ENCODE peak calls at places on chromosome 20, in ten cellular contexts. R is HCT116, X is upper lobe of right lung, U is fibroblast of pulmonary artery, F is neural crest cell, P is fibroblast of lung, N is gastrocnemius medialis, G is choroid plexus epithelial cell, Y is bronchial epithelial cell, T is breast epithelium. J is an unnamed sample.

GRCh38 chr20:667351-668034 is 8.1 kb downstream of the SCRT2 start:
- DNase-seq in R (no peak), X (peak; percentile 83), U (peak; percentile 43), F (peak; percentile 59), P (peak; percentile 45), N (no peak), G (peak; percentile 58), Y (peak; percentile 40), T (no peak), J (peak; percentile 70)

GRCh38 chr20:35489717-35490116 is 34.3 kb downstream of the CEP250 start:
- DNase-seq in R (no peak), X (no peak), U (no peak), F (no peak), P (no peak), N (no peak), G (no peak), Y (no peak), T (no peak), J (no peak)

GRCh38 chr20:3696200-3696599 is 14.4 kb upstream of the ADAM33 start:
- DNase-seq in R (no peak), X (no peak), U (no peak), F (no peak), P (peak; percentile 25), N (no peak), G (no peak), Y (no peak), T (no peak), J (no peak)

GRCh38 chr20:63572071-63572787 is 1.8 kb downstream of the HELZ2 start:
- DNase-seq in R (no peak), X (no peak), U (no peak), F (no peak), P (no peak), N (no peak), G (no peak), Y (no peak), T (no peak), J (no peak)

GRCh38 chr20:53227523-53227922 is 255.4 kb downstream of the TSHZ2 start:
- DNase-seq in R (no peak), X (no peak), U (peak; percentile 7), F (no peak), P (peak; percentile 75), N (no peak), G (no peak), Y (no peak), T (no peak), J (no peak)

GRCh38 chr20:40265872-40266533 is 423.0 kb downstream of the MAFB start:
- DNase-seq in R (no peak), X (no peak), U (peak; percentile 59), F (peak; percentile 18), P (peak; percentile 67), N (no peak), G (peak; percentile 68), Y (peak; percentile 40), T (no peak), J (peak; percentile 49)

GRCh38 chr20:52010541-52010940 is 181.0 kb downstream of the ZFP64 start:
- DNase-seq in R (no peak), X (no peak), U (no peak), F (no peak), P (no peak), N (no peak), G (no peak), Y (no peak), T (no peak), J (no peak)

GRCh38 chr20:63951398-63952209 is 4.6 kb downstream of the UCKL1 start:
- DNase-seq in R (no peak), X (no peak), U (no peak), F (no peak), P (no peak), N (no peak), G (no peak), Y (no peak), T (no peak), J (no peak)

GRCh38 chr20:51388756-51389542 is 153.6 kb downstream of the NFATC2 start:
- DNase-seq in R (no peak), X (no peak), U (peak; percentile 27), F (no peak), P (no peak), N (no peak), G (no peak), Y (peak; percentile 18), T (no peak), J (no peak)

GRCh38 chr20:46406200-46406985 is at the start of gene ELMO2:
- DNase-seq in R (peak; percentile 89), X (peak; percentile 98), U (peak; percentile 97), F (peak; percentile 92), P (peak; percentile 96), N (peak; percentile 97), G (peak; percentile 98), Y (peak; percentile 87), T (peak; percentile 96), J (peak; percentile 99)

GRCh38 chr20:22941550-22941949 is 93.6 kb upstream of the SSTR4 start:
- DNase-seq in R (no peak), X (no peak), U (no peak), F (no peak), P (no peak), N (no peak), G (no peak), Y (no peak), T (no peak), J (no peak)

GRCh38 chr20:50353289-50353961 is 156.8 kb upstream of the PTPN1 start:
- DNase-seq in R (no peak), X (no peak), U (no peak), F (no peak), P (no peak), N (no peak), G (no peak), Y (no peak), T (no peak), J (no peak)

GRCh38 chr20:8693709-8694108 is 375.2 kb upstream of the PLCB4 start:
- DNase-seq in R (no peak), X (no peak), U (peak; percentile 55), F (no peak), P (peak; percentile 45), N (no peak), G (peak; percentile 37), Y (peak; percentile 12), T (no peak), J (no peak)

GRCh38 chr20:54469293-54469692 is 6.1 kb upstream of the DOK5 start:
- DNase-seq in R (no peak), X (no peak), U (no peak), F (no peak), P (no peak), N (no peak), G (no peak), Y (no peak), T (no peak), J (no peak)

GRCh38 chr20:62707981-62708521 is 585 bp upstream of the NTSR1 start:
- DNase-seq in R (peak; percentile 83), X (no peak), U (no peak), F (no peak), P (no peak), N (no peak), G (no peak), Y (no peak), T (no peak), J (peak; percentile 68)

GRCh38 chr20:35981969-35982368 is 13.6 kb downstream of the CNBD2 start:
- DNase-seq in R (no peak), X (no peak), U (no peak), F (no peak), P (no peak), N (no peak), G (no peak), Y (no peak), T (no peak), J (no peak)

GRCh38 chr20:10758446-10758845 is 84.6 kb upstream of the JAG1 start:
- DNase-seq in R (no peak), X (no peak), U (peak; percentile 28), F (no peak), P (no peak), N (no peak), G (peak; percentile 21), Y (peak; percentile 96), T (no peak), J (no peak)

GRCh38 chr20:47319517-47320252 is 36.8 kb downstream of the ZMYND8 start:
- DNase-seq in R (peak; percentile 78), X (peak; percentile 83), U (peak; percentile 93), F (no peak), P (peak; percentile 70), N (no peak), G (peak; percentile 73), Y (peak; percentile 85), T (peak; percentile 90), J (peak; percentile 93)

GRCh38 chr20:56957737-56958553 is 308.5 kb downstream of the BMP7 start:
- DNase-seq in R (no peak), X (no peak), U (no peak), F (peak; percentile 40), P (no peak), N (no peak), G (peak; percentile 29), Y (no peak), T (no peak), J (no peak)
- TF ChIP-seq CTCF in R (no peak), X (no peak), U (no peak), F (no peak), P (no peak), N (no peak), G (peak; percentile 27), Y (no peak), T (no peak), J (no peak)

GRCh38 chr20:6265204-6265904 is 142.5 kb upstream of the FERMT1 start:
- DNase-seq in R (peak; percentile 7), X (no peak), U (peak; percentile 86), F (no peak), P (peak; percentile 89), N (no peak), G (peak; percentile 93), Y (peak; percentile 77), T (no peak), J (peak; percentile 6)
- TF ChIP-seq CTCF in R (peak; percentile 15), X (peak; percentile 50), U (peak; percentile 52), F (peak; percentile 67), P (peak; percentile 52), N (no peak), G (peak; percentile 71), Y (peak; percentile 52), T (no peak), J (no peak)

DNA sequence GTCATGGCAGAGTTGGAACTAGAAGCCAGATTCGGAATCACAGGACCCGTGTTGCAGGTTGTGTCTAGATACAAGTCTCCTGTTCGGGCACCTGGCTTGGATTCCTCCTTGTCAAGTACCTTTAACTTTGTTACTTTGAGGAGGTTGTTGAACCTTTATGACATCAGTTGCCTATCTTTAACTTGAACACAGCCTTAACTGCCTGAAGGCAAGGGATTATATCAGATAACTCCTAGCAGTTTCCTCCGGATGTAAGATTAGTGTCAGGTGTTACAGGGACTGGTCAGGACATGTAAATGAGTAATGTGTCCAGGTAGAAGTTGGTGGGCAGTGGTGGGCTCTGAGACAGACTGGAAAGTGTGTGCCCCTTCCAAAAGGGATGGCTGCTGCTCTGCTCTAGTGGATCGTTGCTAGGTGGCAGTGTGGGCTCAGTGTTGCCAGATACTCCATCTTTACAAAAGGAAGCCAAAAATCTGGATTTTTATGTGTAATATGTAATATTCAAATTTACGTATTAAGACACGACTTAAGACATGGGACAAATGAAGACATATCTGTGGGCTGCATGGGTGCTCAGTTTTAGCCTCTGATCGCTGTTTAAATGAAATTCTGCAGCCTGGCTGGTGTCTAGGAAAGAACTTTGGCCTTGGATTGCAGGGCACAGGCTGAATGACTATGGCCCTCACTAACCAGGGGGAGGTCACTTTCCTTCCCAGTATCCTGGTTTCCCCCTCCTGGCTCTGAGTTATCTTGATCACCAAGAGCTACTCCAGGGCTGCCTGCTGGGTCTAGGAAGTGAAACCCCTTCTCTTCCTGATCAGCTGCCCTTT is 27.1 kb downstream of the CHMP4B start:
- DNase-seq in R (no peak), X (no peak), U (no peak), F (no peak), P (no peak), N (no peak), G (no peak), Y (peak; percentile 75), T (no peak), J (no peak)
- TF ChIP-seq CTCF in R (no peak), X (no peak), U (peak; percentile 6), F (peak; percentile 27), P (no peak), N (no peak), G (peak; percentile 30), Y (peak; percentile 18), T (no peak), J (no peak)

GRCh38 chr20:32811886-32812285 is 7.9 kb upstream of the MAPRE1 start:
- DNase-seq in R (no peak), X (no peak), U (no peak), F (no peak), P (no peak), N (no peak), G (no peak), Y (no peak), T (no peak), J (no peak)
- TF ChIP-seq CTCF in R (no peak), X (no peak), U (no peak), F (no peak), P (no peak), N (no peak), G (no peak), Y (no peak), T (no peak), J (no peak)

J was measured in Calu3.